ENCODE peak calls at places on chromosomes 11 and 22, in six cellular contexts. I is C1 segment of cervical spinal cord, N is fibroblast of mammary gland, M is non-pigmented ciliary epithelial cell, V is colonic mucosa, B is renal cortical epithelial cell. Y is an unnamed sample.

GRCh38 chr11:111735262-111736116 is 30.7 kb downstream of the PPP2R1B start:
- DNase-seq in M (peak), V (peak), B (peak), N (peak), I (peak), Y (peak)

GRCh38 chr11:71120346-71120963 is 131.9 kb downstream of the SHANK2 start:
- DNase-seq in B (peak), N (peak), M (no peak), I (no peak), V (peak), Y (no peak)

GRCh38 chr22:49044776-49045175 is 782.9 kb downstream of the BRD1 start:
- DNase-seq in M (no peak), N (no peak), I (no peak), B (no peak), V (no peak), Y (no peak)

GRCh38 chr22:20390394-20390907 is 3.5 kb upstream of the ZNF74 start:
- DNase-seq in V (no peak), B (no peak), N (no peak), M (no peak), I (no peak), Y (no peak)

GRCh38 chr11:1831338-1832180 is 3.2 kb upstream of the SYT8 start:
- DNase-seq in V (no peak), M (no peak), N (no peak), B (no peak), I (no peak), Y (no peak)

GRCh38 chr22:44199866-44200265 is 19.1 kb downstream of the PARVG start:
- DNase-seq in N (no peak), V (no peak), M (no peak), I (no peak), B (no peak), Y (no peak)

GRCh38 chr11:73186294-73186850 is 31.7 kb upstream of the P2RY2 start:
- DNase-seq in N (no peak), I (no peak), B (no peak), V (no peak), M (no peak), Y (no peak)

GRCh38 chr11:23502821-23503220 is 642.5 kb upstream of the CCDC179 start:
- DNase-seq in N (no peak), I (no peak), V (no peak), B (no peak), M (peak), Y (no peak)

GRCh38 chr11:67600324-67601029 is 6.3 kb upstream of the NDUFV1 start:
- DNase-seq in B (no peak), I (no peak), M (no peak), N (no peak), V (no peak), Y (no peak)

GRCh38 chr11:77449784-77450183 is 24.1 kb downstream of the PAK1 start:
- DNase-seq in B (no peak), M (no peak), I (no peak), V (no peak), N (no peak), Y (no peak)

GRCh38 chr11:131070365-131070764 is 154.1 kb upstream of the SNX19 start:
- DNase-seq in M (no peak), I (no peak), N (no peak), B (no peak), V (no peak), Y (no peak)

GRCh38 chr22:45006873-45007246 is 2.9 kb downstream of the PHF21B start:
- DNase-seq in B (no peak), V (no peak), M (no peak), N (no peak), I (no peak), Y (no peak)

GRCh38 chr22:42970029-42970428 is 44.9 kb downstream of the PACSIN2 start:
- DNase-seq in B (peak), I (no peak), N (no peak), V (no peak), M (no peak), Y (no peak)

GRCh38 chr11:123822022-123822421 is 15.9 kb upstream of the OR6M1 start:
- DNase-seq in M (no peak), B (peak), V (peak), N (no peak), I (no peak), Y (no peak)

GRCh38 chr11:72222907-72223614 is 1.5 kb upstream of the INPPL1 start:
- DNase-seq in V (peak), M (peak), N (peak), B (peak), I (peak), Y (peak)

GRCh38 chr11:7457211-7457610 is 28.1 kb upstream of the OLFML1 start:
- DNase-seq in B (peak), I (no peak), N (peak), V (no peak), M (no peak), Y (no peak)

GRCh38 chr11:122646549-122647340 is 8.8 kb upstream of the UBASH3B start:
- DNase-seq in B (peak), M (no peak), V (no peak), I (no peak), N (peak), Y (peak)

GRCh38 chr11:91081440-91082088 is 858.7 kb upstream of the CHORDC1 start:
- DNase-seq in N (peak), V (no peak), I (no peak), M (no peak), B (peak), Y (peak)

GRCh38 chr11:9462172-9462799 is 1.5 kb downstream of the ZNF143 start:
- DNase-seq in B (peak), V (no peak), N (peak), I (no peak), M (no peak), Y (no peak)

GRCh38 chr11:47786373-47786772 is 19.2 kb upstream of the FNBP4 start:
- DNase-seq in V (no peak), N (peak), M (no peak), B (no peak), I (no peak), Y (no peak)

GRCh38 chr11:128405693-128406364 is 181.5 kb downstream of the ETS1 start:
- DNase-seq in V (no peak), M (no peak), B (no peak), N (no peak), I (no peak), Y (peak)

GRCh38 chr11:68279676-68280075 is 7.9 kb upstream of the C11orf24 start:
- DNase-seq in I (no peak), B (no peak), M (no peak), V (no peak), N (no peak), Y (no peak)

GRCh38 chr11:75245356-75246005 is 4.9 kb downstream of the TPBGL start:
- DNase-seq in N (no peak), M (no peak), B (no peak), V (no peak), I (no peak), Y (no peak)

GRCh38 chr11:57214494-57214893 is 22.6 kb downstream of the APLNR start:
- DNase-seq in B (peak), I (no peak), N (peak), V (no peak), M (peak), Y (peak)

GRCh38 chr11:76752321-76753175 is 30.6 kb upstream of the TSKU start:
- DNase-seq in M (no peak), N (peak), B (no peak), I (no peak), V (peak), Y (no peak)

GRCh38 chr11:16402654-16403447 is 46.5 kb upstream of the SOX6 start:
- DNase-seq in B (peak), I (peak), M (no peak), V (no peak), N (no peak), Y (no peak)